ENCODE peak calls at places on chromosomes 13 and 19, in four cellular contexts. Z is hepatic stellate cell, E is amniotic epithelial cell, D is left ventricle myocardium superior. Q is an unnamed sample.

GRCh38 chr19:6378498-6378897 is 2.8 kb upstream of the PSPN start:
- DNase-seq in D (no peak), E (no peak), Z (no peak), Q (no peak)

GRCh38 chr13:51006067-51006800 is 96.6 kb downstream of the RNASEH2B start:
- DNase-seq in D (no peak), Z (no peak), E (no peak), Q (no peak)

GRCh38 chr19:12833418-12833746 is 997 bp downstream of the RTBDN start:
- DNase-seq in Z (no peak), D (no peak), E (no peak), Q (no peak)

GRCh38 chr19:751501-752341 is 809 bp downstream of the MISP start:
- DNase-seq in E (peak; percentile 76), D (peak; percentile 25), Z (peak; percentile 99), Q (no peak)

GRCh38 chr13:19586904-19587634 is 25.7 kb upstream of the TPTE2 start:
- DNase-seq in D (peak; percentile 36), E (peak; percentile 78), Z (no peak), Q (no peak)

GRCh38 chr19:16259385-16260159 is 61.9 kb downstream of the AP1M1 start:
- DNase-seq in E (no peak), Z (no peak), D (peak; percentile 57), Q (no peak)

GRCh38 chr19:50198431-50199253 is 4.8 kb upstream of the MYH14 start:
- DNase-seq in E (no peak), Z (no peak), D (peak; percentile 44), Q (no peak)

GRCh38 chr19:19535311-19536191 is 2.5 kb upstream of the CILP2 start:
- DNase-seq in Z (no peak), D (no peak), E (no peak), Q (no peak)

GRCh38 chr19:49486232-49486631 is 1.2 kb upstream of the RPL13A start:
- DNase-seq in Z (no peak), D (no peak), E (no peak), Q (no peak)

GRCh38 chr19:6065685-6066365 is 44.5 kb downstream of the RFX2 start:
- DNase-seq in D (peak; percentile 66), Z (no peak), E (peak; percentile 85), Q (no peak)

GRCh38 chr13:26508885-26509284 is 48.6 kb upstream of the WASF3 start:
- DNase-seq in Z (peak; percentile 32), E (peak; percentile 79), D (peak; percentile 89), Q (no peak)

GRCh38 chr13:23129329-23129728 is 51.5 kb upstream of the SGCG start:
- DNase-seq in D (no peak), Z (no peak), E (no peak), Q (no peak)

GRCh38 chr13:34344761-34345600 is 527.0 kb downstream of the RFC3 start:
- DNase-seq in E (no peak), D (no peak), Z (no peak), Q (no peak)

GRCh38 chr13:27857271-27857670 is 62.5 kb upstream of the PDX1 start:
- DNase-seq in D (no peak), E (no peak), Z (no peak), Q (no peak)

GRCh38 chr19:2722541-2723344 is 1.6 kb upstream of the DIRAS1 start:
- DNase-seq in E (peak; percentile 89), Z (peak; percentile 97), D (peak; percentile 86), Q (peak; percentile 44)

GRCh38 chr19:55208880-55209429 is 346 bp downstream of the PTPRH start:
- DNase-seq in D (no peak), Z (no peak), E (no peak), Q (no peak)

GRCh38 chr13:113835461-113836274 is 28.2 kb downstream of the GAS6 start:
- DNase-seq in Z (peak; percentile 62), D (no peak), E (peak; percentile 73), Q (no peak)

GRCh38 chr19:50258918-50259372 is 55.5 kb downstream of the MYH14 start:
- DNase-seq in E (no peak), D (peak; percentile 51), Z (no peak), Q (no peak)

GRCh38 chr19:42662714-42663113 is 68.0 kb upstream of the CEACAM8 start:
- DNase-seq in Z (no peak), D (no peak), E (no peak), Q (no peak)

GRCh38 chr19:51407631-51408131 is 9.8 kb downstream of the SIGLEC10 start:
- DNase-seq in D (no peak), Z (peak; percentile 63), E (peak; percentile 15), Q (no peak)

GRCh38 chr19:14545716-14546082 is 16.3 kb downstream of the TECR start:
- DNase-seq in D (no peak), Z (no peak), E (no peak), Q (no peak)

GRCh38 chr13:87821512-87821911 is 150.3 kb downstream of the SLITRK5 start:
- DNase-seq in D (no peak), Z (no peak), E (peak; percentile 21), Q (no peak)

GRCh38 chr13:99752373-99752772 is 219.2 kb downstream of the ZIC5 start:
- DNase-seq in E (no peak), Z (no peak), D (no peak), Q (no peak)

GRCh38 chr19:33840783-33841182 is 44.1 kb downstream of the KCTD15 start:
- DNase-seq in Z (no peak), D (no peak), E (no peak), Q (no peak)

GRCh38 chr13:113607477-113608245 is 23.1 kb downstream of the TFDP1 start:
- DNase-seq in Z (no peak), D (no peak), E (no peak), Q (no peak)

GRCh38 chr19:1065606-1066109 is 1.3 kb upstream of the ARHGAP45 start:
- DNase-seq in E (no peak), Z (no peak), D (no peak), Q (no peak)

GRCh38 chr13:91122766-91123165 is 224.7 kb upstream of the MIR17HG start:
- DNase-seq in D (no peak), Z (no peak), E (no peak), Q (no peak)

GRCh38 chr19:35710784-35711723 is 6.7 kb downstream of the ZBTB32 start:
- DNase-seq in D (no peak), Z (no peak), E (no peak), Q (no peak)

GRCh38 chr19:17333611-17334413 is 843 bp downstream of the ANO8 start:
- DNase-seq in Z (peak; percentile 89), E (peak; percentile 96), D (peak; percentile 39), Q (no peak)

GRCh38 chr19:36060430-36060829 is 5.7 kb downstream of the WDR62 start:
- DNase-seq in E (peak; percentile 62), D (peak; percentile 71), Z (peak; percentile 73), Q (peak; percentile 32)

GRCh38 chr13:113954046-113954841 is 19.6 kb downstream of the C13orf46 start:
- DNase-seq in Z (no peak), E (no peak), D (peak; percentile 21), Q (no peak)

GRCh38 chr13:20721454-20722357 is 18.2 kb downstream of the IL17D start:
- DNase-seq in Z (peak; percentile 77), D (peak; percentile 64), E (peak; percentile 58), Q (no peak)

GRCh38 chr13:112065867-112066623 is 904 bp upstream of the SOX1 start:
- DNase-seq in E (no peak), D (no peak), Z (no peak), Q (no peak)

GRCh38 chr19:46069841-46070341 is 29.1 kb upstream of the IGFL4 start:
- DNase-seq in Z (peak; percentile 30), D (no peak), E (peak; percentile 95), Q (no peak)

GRCh38 chr19:48844472-48844871 is 8.2 kb upstream of the HSD17B14 start:
- DNase-seq in Z (peak; percentile 74), E (peak; percentile 59), D (no peak), Q (no peak)

GRCh38 chr13:113991191-113991669 is 17.4 kb upstream of the C13orf46 start:
- DNase-seq in D (no peak), Z (no peak), E (no peak), Q (no peak)